ENCODE peak calls at places on chromosomes 2 and 18, in eight cellular contexts. G is NCI-H1092 treated with DMSO at 0.1 percent for 48 hours; S is activated CD4-positive, alpha-beta memory T cell treated with anti-CD3 and anti-CD28 coated beads for 36 hours; V is T-helper 9 cell; C is CD8-positive, alpha-beta T cell; Y is HS-5; D is amniotic stem cell; E is NCI-H345. M is an unnamed sample.

GRCh38 chr2:38095996-38096861 is 20.3 kb upstream of the CYP1B1 start:
- DNase-seq in G (no peak), S (no peak), V (no peak), C (no peak), Y (no peak), D (no peak), E (no peak), M (peak)

GRCh38 chr18:64692826-64693225 is 543.9 kb upstream of the LINC00305 start:
- DNase-seq in G (no peak), S (no peak), V (no peak), C (no peak), Y (no peak), D (no peak), E (no peak), M (no peak)

GRCh38 chr2:18387479-18388206 is 172.8 kb downstream of the RDH14 start:
- DNase-seq in G (peak), S (peak), V (peak), C (peak), Y (peak), D (no peak), E (peak), M (peak)

GRCh38 chr2:34997779-34998178 is 1357.8 kb upstream of the CRIM1 start:
- DNase-seq in G (no peak), S (no peak), V (no peak), C (no peak), Y (no peak), D (no peak), E (no peak), M (no peak)

GRCh38 chr2:9313443-9313842 is 106.8 kb downstream of the ASAP2 start:
- DNase-seq in G (no peak), S (no peak), V (no peak), C (no peak), Y (no peak), D (no peak), E (no peak), M (no peak)

GRCh38 chr2:67877281-67877680 is 185.5 kb downstream of the C1D start:
- DNase-seq in G (no peak), S (no peak), V (no peak), C (no peak), Y (no peak), D (no peak), E (no peak), M (peak)

GRCh38 chr2:233973786-233974185 is 56.6 kb downstream of the TRPM8 start:
- DNase-seq in G (no peak), S (no peak), V (no peak), C (no peak), Y (no peak), D (no peak), E (no peak), M (peak)

GRCh38 chr2:10283106-10284062 is 19.3 kb upstream of the HPCAL1 start:
- DNase-seq in G (no peak), S (peak), V (no peak), C (no peak), Y (peak), D (peak), E (peak), M (peak)

GRCh38 chr2:217903859-217904613 is 98.8 kb downstream of the TNS1 start:
- DNase-seq in G (no peak), S (no peak), V (no peak), C (no peak), Y (no peak), D (no peak), E (no peak), M (no peak)

GRCh38 chr18:58247363-58247834 is 203.4 kb downstream of the NEDD4L start:
- DNase-seq in G (peak), S (no peak), V (no peak), C (no peak), Y (no peak), D (no peak), E (no peak), M (peak)

GRCh38 chr2:64453710-64454315 is at the start of gene LGALSL:
- DNase-seq in G (no peak), S (peak), V (peak), C (peak), Y (no peak), D (peak), E (peak), M (peak)

GRCh38 chr2:224837558-224837957 is 121.4 kb upstream of the CCDC195 start:
- DNase-seq in G (no peak), S (peak), V (no peak), C (no peak), Y (peak), D (peak), E (no peak), M (no peak)

GRCh38 chr2:134441153-134441863 is 187.4 kb downstream of the MGAT5 start:
- DNase-seq in G (no peak), S (no peak), V (no peak), C (no peak), Y (no peak), D (no peak), E (no peak), M (no peak)

GRCh38 chr2:96093528-96093927 is 22.8 kb downstream of the ADRA2B start:
- DNase-seq in G (no peak), S (no peak), V (no peak), C (no peak), Y (no peak), D (no peak), E (no peak), M (no peak)